ENCODE peak calls at places on chromosomes 7 and 10, in eight cellular contexts. One of them, this sample, is unnamed.

GRCh38 chr7:37187179-37187578 is 261.5 kb downstream of the ELMO1 start:
- DNase-seq in stimulated activated CD8-positive, alpha-beta memory T cell treated with anti-CD3 and anti-CD28 coated beads, Interleukin-2, amount 100 ng/mL, for 1 hour: no peak
- DNase-seq in ACHN: no peak
- DNase-seq in mucosa of descending colon: no peak
- DNase-seq in stimulated activated CD4-positive, alpha-beta T cell treated with anti-CD3 and anti-CD28 coated beads, Interleukin-2, amount 100 ng/mL, for 24 hours: no peak
- DNase-seq in CD4-positive, alpha-beta memory T cell: no peak
- DNase-seq in AG09319: no peak
- DNase-seq in stomach: no peak
- DNase-seq in this sample: no peak

GRCh38 chr10:102835007-102835482 is 2.2 kb downstream of the CYP17A1 start:
- DNase-seq in stimulated activated CD8-positive, alpha-beta memory T cell treated with anti-CD3 and anti-CD28 coated beads, Interleukin-2, amount 100 ng/mL, for 1 hour: peak
- DNase-seq in ACHN: peak
- DNase-seq in mucosa of descending colon: peak
- DNase-seq in stimulated activated CD4-positive, alpha-beta T cell treated with anti-CD3 and anti-CD28 coated beads, Interleukin-2, amount 100 ng/mL, for 24 hours: peak
- DNase-seq in CD4-positive, alpha-beta memory T cell: peak
- DNase-seq in AG09319: peak
- DNase-seq in stomach: peak
- DNase-seq in this sample: peak

GRCh38 chr10:12703813-12704212 is 297.7 kb downstream of the CCDC3 start:
- DNase-seq in stimulated activated CD8-positive, alpha-beta memory T cell treated with anti-CD3 and anti-CD28 coated beads, Interleukin-2, amount 100 ng/mL, for 1 hour: no peak
- DNase-seq in ACHN: peak
- DNase-seq in mucosa of descending colon: no peak
- DNase-seq in stimulated activated CD4-positive, alpha-beta T cell treated with anti-CD3 and anti-CD28 coated beads, Interleukin-2, amount 100 ng/mL, for 24 hours: no peak
- DNase-seq in CD4-positive, alpha-beta memory T cell: no peak
- DNase-seq in AG09319: no peak
- DNase-seq in stomach: no peak
- DNase-seq in this sample: no peak

GRCh38 chr10:103847346-103847745 is 8.0 kb downstream of the SH3PXD2A start:
- DNase-seq in stimulated activated CD8-positive, alpha-beta memory T cell treated with anti-CD3 and anti-CD28 coated beads, Interleukin-2, amount 100 ng/mL, for 1 hour: no peak
- DNase-seq in ACHN: no peak
- DNase-seq in mucosa of descending colon: no peak
- DNase-seq in stimulated activated CD4-positive, alpha-beta T cell treated with anti-CD3 and anti-CD28 coated beads, Interleukin-2, amount 100 ng/mL, for 24 hours: no peak
- DNase-seq in CD4-positive, alpha-beta memory T cell: no peak
- DNase-seq in AG09319: no peak
- DNase-seq in stomach: no peak
- DNase-seq in this sample: no peak

GRCh38 chr7:157712666-157713235 is 375.9 kb downstream of the DNAJB6 start:
- DNase-seq in stimulated activated CD8-positive, alpha-beta memory T cell treated with anti-CD3 and anti-CD28 coated beads, Interleukin-2, amount 100 ng/mL, for 1 hour: no peak
- DNase-seq in ACHN: no peak
- DNase-seq in mucosa of descending colon: no peak
- DNase-seq in stimulated activated CD4-positive, alpha-beta T cell treated with anti-CD3 and anti-CD28 coated beads, Interleukin-2, amount 100 ng/mL, for 24 hours: no peak
- DNase-seq in CD4-positive, alpha-beta memory T cell: no peak
- DNase-seq in AG09319: no peak
- DNase-seq in stomach: no peak
- DNase-seq in this sample: peak

GRCh38 chr10:78672898-78673297 is 395.9 kb upstream of the ZMIZ1 start:
- DNase-seq in stimulated activated CD8-positive, alpha-beta memory T cell treated with anti-CD3 and anti-CD28 coated beads, Interleukin-2, amount 100 ng/mL, for 1 hour: no peak
- DNase-seq in ACHN: no peak
- DNase-seq in mucosa of descending colon: no peak
- DNase-seq in stimulated activated CD4-positive, alpha-beta T cell treated with anti-CD3 and anti-CD28 coated beads, Interleukin-2, amount 100 ng/mL, for 24 hours: no peak
- DNase-seq in CD4-positive, alpha-beta memory T cell: no peak
- DNase-seq in AG09319: no peak
- DNase-seq in stomach: no peak
- DNase-seq in this sample: no peak

GRCh38 chr10:132382231-132382922 is 14.6 kb upstream of the PWWP2B start:
- DNase-seq in stimulated activated CD8-positive, alpha-beta memory T cell treated with anti-CD3 and anti-CD28 coated beads, Interleukin-2, amount 100 ng/mL, for 1 hour: no peak
- DNase-seq in ACHN: no peak
- DNase-seq in mucosa of descending colon: no peak
- DNase-seq in stimulated activated CD4-positive, alpha-beta T cell treated with anti-CD3 and anti-CD28 coated beads, Interleukin-2, amount 100 ng/mL, for 24 hours: no peak
- DNase-seq in CD4-positive, alpha-beta memory T cell: no peak
- DNase-seq in AG09319: peak
- DNase-seq in stomach: no peak
- DNase-seq in this sample: peak

GRCh38 chr10:122286872-122287271 is 15.8 kb downstream of the BTBD16 start:
- DNase-seq in stimulated activated CD8-positive, alpha-beta memory T cell treated with anti-CD3 and anti-CD28 coated beads, Interleukin-2, amount 100 ng/mL, for 1 hour: no peak
- DNase-seq in ACHN: peak
- DNase-seq in mucosa of descending colon: no peak
- DNase-seq in stimulated activated CD4-positive, alpha-beta T cell treated with anti-CD3 and anti-CD28 coated beads, Interleukin-2, amount 100 ng/mL, for 24 hours: no peak
- DNase-seq in CD4-positive, alpha-beta memory T cell: no peak
- DNase-seq in AG09319: no peak
- DNase-seq in stomach: no peak
- DNase-seq in this sample: no peak

GRCh38 chr7:2567663-2568238 is 9.0 kb downstream of the IQCE start:
- DNase-seq in stimulated activated CD8-positive, alpha-beta memory T cell treated with anti-CD3 and anti-CD28 coated beads, Interleukin-2, amount 100 ng/mL, for 1 hour: no peak
- DNase-seq in ACHN: peak
- DNase-seq in mucosa of descending colon: no peak
- DNase-seq in stimulated activated CD4-positive, alpha-beta T cell treated with anti-CD3 and anti-CD28 coated beads, Interleukin-2, amount 100 ng/mL, for 24 hours: no peak
- DNase-seq in CD4-positive, alpha-beta memory T cell: no peak
- DNase-seq in AG09319: no peak
- DNase-seq in stomach: no peak
- DNase-seq in this sample: no peak

GRCh38 chr7:103851357-103851756 is 138.1 kb downstream of the RELN start:
- DNase-seq in stimulated activated CD8-positive, alpha-beta memory T cell treated with anti-CD3 and anti-CD28 coated beads, Interleukin-2, amount 100 ng/mL, for 1 hour: no peak
- DNase-seq in ACHN: peak
- DNase-seq in mucosa of descending colon: no peak
- DNase-seq in stimulated activated CD4-positive, alpha-beta T cell treated with anti-CD3 and anti-CD28 coated beads, Interleukin-2, amount 100 ng/mL, for 24 hours: no peak
- DNase-seq in CD4-positive, alpha-beta memory T cell: no peak
- DNase-seq in AG09319: no peak
- DNase-seq in stomach: no peak
- DNase-seq in this sample: no peak

GRCh38 chr7:8303904-8304528 is 42.0 kb upstream of the ICA1 start:
- DNase-seq in stimulated activated CD8-positive, alpha-beta memory T cell treated with anti-CD3 and anti-CD28 coated beads, Interleukin-2, amount 100 ng/mL, for 1 hour: no peak
- DNase-seq in ACHN: no peak
- DNase-seq in mucosa of descending colon: no peak
- DNase-seq in stimulated activated CD4-positive, alpha-beta T cell treated with anti-CD3 and anti-CD28 coated beads, Interleukin-2, amount 100 ng/mL, for 24 hours: no peak
- DNase-seq in CD4-positive, alpha-beta memory T cell: no peak
- DNase-seq in AG09319: no peak
- DNase-seq in stomach: no peak
- DNase-seq in this sample: no peak

GRCh38 chr7:129461809-129462208 is 27.6 kb downstream of the STRIP2 start:
- DNase-seq in stimulated activated CD8-positive, alpha-beta memory T cell treated with anti-CD3 and anti-CD28 coated beads, Interleukin-2, amount 100 ng/mL, for 1 hour: no peak
- DNase-seq in ACHN: no peak
- DNase-seq in mucosa of descending colon: no peak
- DNase-seq in stimulated activated CD4-positive, alpha-beta T cell treated with anti-CD3 and anti-CD28 coated beads, Interleukin-2, amount 100 ng/mL, for 24 hours: no peak
- DNase-seq in CD4-positive, alpha-beta memory T cell: no peak
- DNase-seq in AG09319: no peak
- DNase-seq in stomach: no peak
- DNase-seq in this sample: no peak

GRCh38 chr7:91826377-91826776 is 54.1 kb downstream of the MTERF1 start:
- DNase-seq in stimulated activated CD8-positive, alpha-beta memory T cell treated with anti-CD3 and anti-CD28 coated beads, Interleukin-2, amount 100 ng/mL, for 1 hour: no peak
- DNase-seq in ACHN: no peak
- DNase-seq in mucosa of descending colon: no peak
- DNase-seq in stimulated activated CD4-positive, alpha-beta T cell treated with anti-CD3 and anti-CD28 coated beads, Interleukin-2, amount 100 ng/mL, for 24 hours: no peak
- DNase-seq in CD4-positive, alpha-beta memory T cell: no peak
- DNase-seq in AG09319: no peak
- DNase-seq in stomach: no peak
- DNase-seq in this sample: no peak

GRCh38 chr10:110651044-110651958 is 7.2 kb downstream of the RBM20 start:
- DNase-seq in stimulated activated CD8-positive, alpha-beta memory T cell treated with anti-CD3 and anti-CD28 coated beads, Interleukin-2, amount 100 ng/mL, for 1 hour: no peak
- DNase-seq in ACHN: peak
- DNase-seq in mucosa of descending colon: no peak
- DNase-seq in stimulated activated CD4-positive, alpha-beta T cell treated with anti-CD3 and anti-CD28 coated beads, Interleukin-2, amount 100 ng/mL, for 24 hours: peak
- DNase-seq in CD4-positive, alpha-beta memory T cell: no peak
- DNase-seq in AG09319: peak
- DNase-seq in stomach: no peak
- DNase-seq in this sample: no peak

GRCh38 chr10:49177391-49178355 is 10.5 kb downstream of the TMEM273 start:
- DNase-seq in stimulated activated CD8-positive, alpha-beta memory T cell treated with anti-CD3 and anti-CD28 coated beads, Interleukin-2, amount 100 ng/mL, for 1 hour: peak
- DNase-seq in ACHN: peak
- DNase-seq in mucosa of descending colon: peak
- DNase-seq in stimulated activated CD4-positive, alpha-beta T cell treated with anti-CD3 and anti-CD28 coated beads, Interleukin-2, amount 100 ng/mL, for 24 hours: peak
- DNase-seq in CD4-positive, alpha-beta memory T cell: peak
- DNase-seq in AG09319: peak
- DNase-seq in stomach: no peak
- DNase-seq in this sample: peak

GRCh38 chr10:93701903-93702277 is 502 bp downstream of the FRA10AC1 start:
- DNase-seq in stimulated activated CD8-positive, alpha-beta memory T cell treated with anti-CD3 and anti-CD28 coated beads, Interleukin-2, amount 100 ng/mL, for 1 hour: no peak
- DNase-seq in ACHN: peak
- DNase-seq in mucosa of descending colon: peak
- DNase-seq in stimulated activated CD4-positive, alpha-beta T cell treated with anti-CD3 and anti-CD28 coated beads, Interleukin-2, amount 100 ng/mL, for 24 hours: no peak
- DNase-seq in CD4-positive, alpha-beta memory T cell: no peak
- DNase-seq in AG09319: peak
- DNase-seq in stomach: no peak
- DNase-seq in this sample: no peak

GRCh38 chr10:71880425-71881306 is 29.6 kb upstream of the PSAP start:
- DNase-seq in stimulated activated CD8-positive, alpha-beta memory T cell treated with anti-CD3 and anti-CD28 coated beads, Interleukin-2, amount 100 ng/mL, for 1 hour: no peak
- DNase-seq in ACHN: no peak
- DNase-seq in mucosa of descending colon: no peak
- DNase-seq in stimulated activated CD4-positive, alpha-beta T cell treated with anti-CD3 and anti-CD28 coated beads, Interleukin-2, amount 100 ng/mL, for 24 hours: no peak
- DNase-seq in CD4-positive, alpha-beta memory T cell: no peak
- DNase-seq in AG09319: no peak
- DNase-seq in stomach: no peak
- DNase-seq in this sample: no peak

GRCh38 chr7:13852281-13852968 is 137.0 kb downstream of the ETV1 start:
- DNase-seq in stimulated activated CD8-positive, alpha-beta memory T cell treated with anti-CD3 and anti-CD28 coated beads, Interleukin-2, amount 100 ng/mL, for 1 hour: no peak
- DNase-seq in ACHN: no peak
- DNase-seq in mucosa of descending colon: no peak
- DNase-seq in stimulated activated CD4-positive, alpha-beta T cell treated with anti-CD3 and anti-CD28 coated beads, Interleukin-2, amount 100 ng/mL, for 24 hours: no peak
- DNase-seq in CD4-positive, alpha-beta memory T cell: no peak
- DNase-seq in AG09319: no peak
- DNase-seq in stomach: no peak
- DNase-seq in this sample: no peak

GRCh38 chr10:90969148-90969547 is 48.3 kb upstream of the ANKRD1 start:
- DNase-seq in stimulated activated CD8-positive, alpha-beta memory T cell treated with anti-CD3 and anti-CD28 coated beads, Interleukin-2, amount 100 ng/mL, for 1 hour: no peak
- DNase-seq in ACHN: peak
- DNase-seq in mucosa of descending colon: no peak
- DNase-seq in stimulated activated CD4-positive, alpha-beta T cell treated with anti-CD3 and anti-CD28 coated beads, Interleukin-2, amount 100 ng/mL, for 24 hours: no peak
- DNase-seq in CD4-positive, alpha-beta memory T cell: no peak
- DNase-seq in AG09319: no peak
- DNase-seq in stomach: no peak
- DNase-seq in this sample: no peak

GRCh38 chr7:39417642-39418041 is 148.6 kb upstream of the YAE1 start:
- DNase-seq in stimulated activated CD8-positive, alpha-beta memory T cell treated with anti-CD3 and anti-CD28 coated beads, Interleukin-2, amount 100 ng/mL, for 1 hour: no peak
- DNase-seq in ACHN: no peak
- DNase-seq in mucosa of descending colon: no peak
- DNase-seq in stimulated activated CD4-positive, alpha-beta T cell treated with anti-CD3 and anti-CD28 coated beads, Interleukin-2, amount 100 ng/mL, for 24 hours: no peak
- DNase-seq in CD4-positive, alpha-beta memory T cell: no peak
- DNase-seq in AG09319: no peak
- DNase-seq in stomach: no peak
- DNase-seq in this sample: no peak

GRCh38 chr7:74482629-74483401 is 29.1 kb downstream of the GTF2IRD1 start:
- DNase-seq in stimulated activated CD8-positive, alpha-beta memory T cell treated with anti-CD3 and anti-CD28 coated beads, Interleukin-2, amount 100 ng/mL, for 1 hour: no peak
- DNase-seq in ACHN: peak
- DNase-seq in mucosa of descending colon: no peak
- DNase-seq in stimulated activated CD4-positive, alpha-beta T cell treated with anti-CD3 and anti-CD28 coated beads, Interleukin-2, amount 100 ng/mL, for 24 hours: no peak
- DNase-seq in CD4-positive, alpha-beta memory T cell: no peak
- DNase-seq in AG09319: peak
- DNase-seq in stomach: no peak
- DNase-seq in this sample: no peak

GRCh38 chr7:7745258-7745657 is 26.9 kb upstream of the RPA3 start:
- DNase-seq in stimulated activated CD8-positive, alpha-beta memory T cell treated with anti-CD3 and anti-CD28 coated beads, Interleukin-2, amount 100 ng/mL, for 1 hour: no peak
- DNase-seq in ACHN: no peak
- DNase-seq in mucosa of descending colon: no peak
- DNase-seq in stimulated activated CD4-positive, alpha-beta T cell treated with anti-CD3 and anti-CD28 coated beads, Interleukin-2, amount 100 ng/mL, for 24 hours: no peak
- DNase-seq in CD4-positive, alpha-beta memory T cell: no peak
- DNase-seq in AG09319: no peak
- DNase-seq in stomach: no peak
- DNase-seq in this sample: no peak

GRCh38 chr7:155322530-155322929 is 24.9 kb downstream of the INSIG1 start:
- DNase-seq in stimulated activated CD8-positive, alpha-beta memory T cell treated with anti-CD3 and anti-CD28 coated beads, Interleukin-2, amount 100 ng/mL, for 1 hour: no peak
- DNase-seq in ACHN: no peak
- DNase-seq in mucosa of descending colon: no peak
- DNase-seq in stimulated activated CD4-positive, alpha-beta T cell treated with anti-CD3 and anti-CD28 coated beads, Interleukin-2, amount 100 ng/mL, for 24 hours: no peak
- DNase-seq in CD4-positive, alpha-beta memory T cell: no peak
- DNase-seq in AG09319: no peak
- DNase-seq in stomach: no peak
- DNase-seq in this sample: no peak

GRCh38 chr10:98242823-98243222 is 25.2 kb downstream of the LOXL4 start:
- DNase-seq in stimulated activated CD8-positive, alpha-beta memory T cell treated with anti-CD3 and anti-CD28 coated beads, Interleukin-2, amount 100 ng/mL, for 1 hour: no peak
- DNase-seq in ACHN: peak
- DNase-seq in mucosa of descending colon: no peak
- DNase-seq in stimulated activated CD4-positive, alpha-beta T cell treated with anti-CD3 and anti-CD28 coated beads, Interleukin-2, amount 100 ng/mL, for 24 hours: no peak
- DNase-seq in CD4-positive, alpha-beta memory T cell: no peak
- DNase-seq in AG09319: no peak
- DNase-seq in stomach: no peak
- DNase-seq in this sample: no peak

GRCh38 chr7:44633254-44634186 is 27.1 kb downstream of the OGDH start:
- DNase-seq in stimulated activated CD8-positive, alpha-beta memory T cell treated with anti-CD3 and anti-CD28 coated beads, Interleukin-2, amount 100 ng/mL, for 1 hour: peak
- DNase-seq in ACHN: peak
- DNase-seq in mucosa of descending colon: peak
- DNase-seq in stimulated activated CD4-positive, alpha-beta T cell treated with anti-CD3 and anti-CD28 coated beads, Interleukin-2, amount 100 ng/mL, for 24 hours: peak
- DNase-seq in CD4-positive, alpha-beta memory T cell: peak
- DNase-seq in AG09319: peak
- DNase-seq in stomach: peak
- DNase-seq in this sample: peak

GRCh38 chr7:44673324-44673723 is 66.9 kb downstream of the OGDH start:
- DNase-seq in stimulated activated CD8-positive, alpha-beta memory T cell treated with anti-CD3 and anti-CD28 coated beads, Interleukin-2, amount 100 ng/mL, for 1 hour: no peak
- DNase-seq in ACHN: no peak
- DNase-seq in mucosa of descending colon: no peak
- DNase-seq in stimulated activated CD4-positive, alpha-beta T cell treated with anti-CD3 and anti-CD28 coated beads, Interleukin-2, amount 100 ng/mL, for 24 hours: no peak
- DNase-seq in CD4-positive, alpha-beta memory T cell: no peak
- DNase-seq in AG09319: no peak
- DNase-seq in stomach: no peak
- DNase-seq in this sample: no peak

GRCh38 chr10:73944356-73945100 is 33.6 kb downstream of the PLAU start:
- DNase-seq in stimulated activated CD8-positive, alpha-beta memory T cell treated with anti-CD3 and anti-CD28 coated beads, Interleukin-2, amount 100 ng/mL, for 1 hour: no peak
- DNase-seq in ACHN: no peak
- DNase-seq in mucosa of descending colon: no peak
- DNase-seq in stimulated activated CD4-positive, alpha-beta T cell treated with anti-CD3 and anti-CD28 coated beads, Interleukin-2, amount 100 ng/mL, for 24 hours: no peak
- DNase-seq in CD4-positive, alpha-beta memory T cell: no peak
- DNase-seq in AG09319: no peak
- DNase-seq in stomach: no peak
- DNase-seq in this sample: no peak

GRCh38 chr7:78134256-78134655 is 335.7 kb downstream of the PHTF2 start:
- DNase-seq in stimulated activated CD8-positive, alpha-beta memory T cell treated with anti-CD3 and anti-CD28 coated beads, Interleukin-2, amount 100 ng/mL, for 1 hour: no peak
- DNase-seq in ACHN: peak
- DNase-seq in mucosa of descending colon: peak
- DNase-seq in stimulated activated CD4-positive, alpha-beta T cell treated with anti-CD3 and anti-CD28 coated beads, Interleukin-2, amount 100 ng/mL, for 24 hours: no peak
- DNase-seq in CD4-positive, alpha-beta memory T cell: no peak
- DNase-seq in AG09319: peak
- DNase-seq in stomach: no peak
- DNase-seq in this sample: no peak

This sample was measured in activated CD4-positive, CD25-positive, alpha-beta regulatory T cell treated with anti-CD3 and anti-CD28 coated beads, Interleukin-2, amount 50 U/mL, for 72 hours.